ENCODE peak calls at places on chromosomes 2 and 18, in six cellular contexts. W, Y, U, C, L and N are unnamed samples.
A peak's percentile ranks its signal among the peaks of the same experiment; 100 is the strongest.

GRCh38 chr2:159185401-159186130 is 100.9 kb downstream of the WDSUB1 start:
- DNase-seq in C (no peak), L (no peak), U (no peak), Y (peak; percentile 42), W (peak; percentile 59), N (peak; percentile 19)

GRCh38 chr18:57052759-57053158 is 94.1 kb upstream of the BOD1L2 start:
- DNase-seq in W (no peak), U (no peak), C (no peak), Y (no peak), L (no peak), N (no peak)

GRCh38 chr2:169361706-169362345 is 508 bp downstream of the LRP2 start:
- DNase-seq in W (peak; percentile 63), Y (peak; percentile 71), C (peak; percentile 38), L (peak; percentile 57), U (no peak), N (no peak)

GRCh38 chr2:15432642-15433261 is 128.4 kb downstream of the NBAS start:
- DNase-seq in Y (no peak), L (no peak), C (no peak), U (no peak), W (no peak), N (no peak)

GRCh38 chr2:208350610-208351009 is 56.0 kb upstream of the PTH2R start:
- DNase-seq in C (no peak), Y (no peak), L (no peak), U (no peak), W (no peak), N (no peak)

GRCh38 chr2:31137211-31138036 is 816 bp downstream of the GALNT14 start:
- DNase-seq in U (no peak), L (no peak), Y (peak; percentile 15), W (peak; percentile 79), C (peak; percentile 14), N (peak; percentile 50)

GRCh38 chr2:166637051-166637450 is 143.0 kb upstream of the SCN7A start:
- DNase-seq in U (no peak), W (no peak), L (no peak), Y (no peak), C (no peak), N (no peak)

GRCh38 chr2:227655454-227655853 is 11.2 kb upstream of the SCYGR5 start:
- DNase-seq in U (no peak), C (no peak), L (no peak), W (no peak), Y (peak; percentile 58), N (peak; percentile 90)

GRCh38 chr2:232339121-232340081 is 39.1 kb upstream of the ALPP start:
- DNase-seq in L (peak; percentile 39), W (peak; percentile 38), C (no peak), Y (no peak), U (no peak), N (no peak)

GRCh38 chr18:78430171-78430857 is 549.3 kb upstream of the SALL3 start:
- DNase-seq in Y (no peak), W (no peak), U (no peak), C (no peak), L (no peak), N (no peak)

GRCh38 chr2:165901595-165901994 is 52.0 kb downstream of the TTC21B start:
- DNase-seq in L (no peak), C (no peak), Y (no peak), W (no peak), U (no peak), N (no peak)

GRCh38 chr2:43139996-43140621 is 86.3 kb downstream of the ZFP36L2 start:
- DNase-seq in U (no peak), L (no peak), C (no peak), W (no peak), Y (peak; percentile 2), N (no peak)

GRCh38 chr2:168890006-168890782 is at the start of gene SPC25:
- DNase-seq in U (peak; percentile 59), L (peak; percentile 87), C (peak; percentile 92), Y (peak; percentile 93), W (peak; percentile 97), N (peak; percentile 99)

GRCh38 chr2:221075203-221075602 is 496.9 kb downstream of the EPHA4 start:
- DNase-seq in C (no peak), L (no peak), U (no peak), Y (no peak), W (no peak), N (no peak)

GRCh38 chr18:47779381-47779780 is 151.1 kb downstream of the SMAD2 start:
- DNase-seq in Y (no peak), W (peak; percentile 27), L (no peak), C (no peak), U (no peak), N (no peak)

GRCh38 chr18:35024965-35025364 is 16.2 kb upstream of the MAPRE2 start:
- DNase-seq in W (no peak), U (no peak), L (peak; percentile 50), Y (peak; percentile 66), C (no peak), N (no peak)

GRCh38 chr2:175233135-175233719 is 51.7 kb upstream of the ATP5MC3 start:
- DNase-seq in W (no peak), U (no peak), Y (peak; percentile 35), C (no peak), L (no peak), N (peak; percentile 59)

GRCh38 chr18:79754831-79755351 is 42.8 kb upstream of the KCNG2 start:
- DNase-seq in L (no peak), C (no peak), U (no peak), W (no peak), Y (no peak), N (no peak)

GRCh38 chr2:226658555-226658954 is 141.1 kb downstream of the IRS1 start:
- DNase-seq in L (no peak), W (no peak), Y (no peak), C (no peak), U (no peak), N (no peak)

GRCh38 chr18:8839285-8839684 is 133.9 kb downstream of the MTCL1 start:
- DNase-seq in C (no peak), L (peak; percentile 60), W (no peak), Y (no peak), U (no peak), N (no peak)

GRCh38 chr18:22109535-22109934 is 59.9 kb upstream of the GATA6 start:
- DNase-seq in W (no peak), L (no peak), Y (no peak), C (no peak), U (no peak), N (no peak)
- H3K27ac ChIP-seq in W (no peak overlapping the region), L (no peak overlapping the region), Y (no peak overlapping the region), C (no peak overlapping the region), U (no peak overlapping the region), N (no peak overlapping the region)

DNA sequence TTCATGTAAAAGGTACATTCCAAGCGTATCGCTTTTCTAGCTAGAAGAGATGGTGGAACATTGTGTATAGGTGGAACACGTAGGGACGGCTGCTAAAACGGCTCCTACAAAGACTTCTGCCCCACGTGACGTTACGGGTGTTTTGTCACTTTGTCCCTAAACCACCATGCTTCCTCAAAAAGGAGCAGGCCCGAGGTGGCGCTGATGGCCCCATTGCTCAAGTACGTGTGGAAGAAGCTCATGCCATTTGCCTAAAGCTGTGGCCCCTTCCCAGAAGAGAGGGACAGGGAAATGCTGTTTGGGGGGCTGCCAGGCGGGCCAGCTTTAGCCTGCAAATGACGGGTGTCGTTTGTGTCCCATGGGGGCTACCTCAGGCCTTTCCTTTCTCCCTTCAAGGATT is 72.7 kb downstream of the TMEM247 start:
- DNase-seq in Y (no peak), L (peak; percentile 85), C (no peak), W (no peak), U (no peak), N (no peak)
- H3K27ac ChIP-seq in Y (no peak overlapping the region), L (no peak overlapping the region), C (no peak overlapping the region), W (no peak overlapping the region), U (peak overlapping the region; percentile 28), N (no peak overlapping the region)

GRCh38 chr18:32093106-32093511 is 1.4 kb downstream of the RNF138 start:
- DNase-seq in U (no peak), Y (peak; percentile 69), W (peak; percentile 82), L (peak; percentile 70), C (peak; percentile 53), N (peak; percentile 52)
- H3K27ac ChIP-seq in U (peak overlapping the region; percentile 100), Y (peak overlapping the region; percentile 93), W (peak overlapping the region; percentile 86), L (peak overlapping the region; percentile 100), C (peak overlapping the region; percentile 86), N (peak overlapping the region; percentile 99)

GRCh38 chr2:190406805-190407204 is 1.4 kb upstream of the MFSD6 start:
- DNase-seq in L (no peak), W (no peak), C (no peak), U (no peak), Y (no peak), N (no peak)
- H3K27ac ChIP-seq in L (peak overlapping the region; percentile 92), W (no peak overlapping the region), C (no peak overlapping the region), U (no peak overlapping the region), Y (no peak overlapping the region), N (no peak overlapping the region)